ENCODE peak calls at places on chromosomes 2 and 18, in eight cellular contexts. S, L, W, V, O, H, C and A are unnamed samples.

GRCh38 chr18:77134611-77135010 is 2.0 kb upstream of the MBP start:
- DNase-seq in L (no peak), V (no peak), H (no peak), C (no peak), O (no peak), S (no peak), W (no peak), A (no peak)

GRCh38 chr2:55158111-55158814 is 73.8 kb downstream of the CLHC1 start:
- DNase-seq in S (no peak), C (no peak), L (no peak), O (peak; percentile 49), W (no peak), H (no peak), V (no peak), A (no peak)

GRCh38 chr2:9892236-9892635 is 49.0 kb downstream of the TAF1B start:
- DNase-seq in V (no peak), W (no peak), O (no peak), S (no peak), H (no peak), C (no peak), L (no peak), A (no peak)

GRCh38 chr2:1985571-1985970 is 241.3 kb upstream of the PXDN start:
- DNase-seq in V (no peak), L (no peak), W (no peak), H (no peak), C (no peak), S (no peak), O (no peak), A (no peak)

GRCh38 chr2:204695506-204695905 is 150.2 kb downstream of the PARD3B start:
- DNase-seq in S (no peak), C (no peak), O (no peak), H (no peak), V (no peak), W (no peak), L (no peak), A (no peak)

GRCh38 chr2:220626603-220627002 is 945.5 kb downstream of the EPHA4 start:
- DNase-seq in S (no peak), C (no peak), H (no peak), W (no peak), O (no peak), L (no peak), V (no peak), A (no peak)

GRCh38 chr2:161165266-161165665 is 5.0 kb downstream of the TANK start:
- DNase-seq in W (no peak), V (no peak), H (no peak), S (no peak), C (no peak), L (no peak), O (no peak), A (no peak)

GRCh38 chr2:216133392-216133791 is 24.2 kb downstream of the XRCC5 start:
- DNase-seq in S (no peak), L (no peak), H (no peak), C (no peak), O (no peak), W (no peak), V (no peak), A (no peak)

GRCh38 chr2:237289134-237289533 is 124.8 kb downstream of the COL6A3 start:
- DNase-seq in L (peak; percentile 68), W (no peak), H (peak; percentile 73), V (no peak), O (no peak), S (no peak), C (no peak), A (no peak)

GRCh38 chr18:75551071-75551470 is 123.6 kb upstream of the SMIM21 start:
- DNase-seq in W (no peak), S (no peak), C (peak; percentile 33), V (no peak), H (no peak), L (peak; percentile 69), O (no peak), A (no peak)

GRCh38 chr2:8329660-8330622 is 351.9 kb upstream of the ID2 start:
- DNase-seq in L (no peak), S (no peak), V (no peak), H (no peak), W (no peak), C (no peak), O (peak; percentile 48), A (no peak)

GRCh38 chr2:150255528-150255927 is 231.9 kb downstream of the RND3 start:
- DNase-seq in S (no peak), O (no peak), H (no peak), W (no peak), L (no peak), V (no peak), C (no peak), A (no peak)

GRCh38 chr2:12950957-12951656 is 234.4 kb downstream of the TRIB2 start:
- DNase-seq in V (no peak), C (no peak), L (no peak), S (no peak), H (no peak), O (no peak), W (no peak), A (no peak)

GRCh38 chr2:75587954-75588587 is 27.3 kb upstream of the EVA1A start:
- DNase-seq in W (no peak), O (no peak), C (no peak), V (no peak), S (no peak), L (no peak), H (no peak), A (no peak)

GRCh38 chr18:59820663-59821062 is 79.1 kb upstream of the PMAIP1 start:
- DNase-seq in H (no peak), W (no peak), O (no peak), C (no peak), S (no peak), V (no peak), L (no peak), A (no peak)

DNA sequence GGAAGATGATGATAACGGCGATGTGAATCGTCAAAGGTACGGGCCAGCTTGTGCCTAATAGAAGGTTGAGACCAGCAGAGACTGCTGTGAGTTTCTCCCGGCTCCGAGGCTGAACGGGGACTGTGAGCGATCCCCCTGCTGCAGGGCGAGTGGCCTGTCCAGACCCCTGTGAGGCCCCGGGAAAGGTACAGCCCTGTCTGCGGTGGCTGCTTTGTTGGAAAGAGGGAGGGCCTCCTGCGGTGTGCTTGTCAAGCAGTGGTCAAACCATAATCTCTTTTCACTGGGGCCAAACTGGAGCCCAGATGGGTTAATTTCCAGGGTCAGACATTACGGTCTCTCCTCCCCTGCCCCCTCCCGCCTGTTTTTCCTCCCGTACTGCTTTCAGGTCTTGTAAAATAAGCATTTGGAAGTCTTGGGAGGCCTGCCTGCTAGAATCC is 3.0 kb downstream of the FZD7 start:
- DNase-seq in C (peak; percentile 72), H (peak; percentile 75), L (no peak), V (no peak), W (no peak), O (peak; percentile 80), S (peak; percentile 22), A (no peak)
- H3K4me3 ChIP-seq in C (peak overlapping the region; percentile 86), H (peak overlapping the region; percentile 78), L (no peak overlapping the region), V (no peak overlapping the region), W (peak overlapping the region; percentile 92), O (peak overlapping the region; percentile 97), S (peak overlapping the region; percentile 65), A (peak overlapping the region; percentile 32)

GRCh38 chr2:189214484-189214883 is 34.9 kb upstream of the COL5A2 start:
- DNase-seq in S (no peak), L (no peak), C (no peak), V (no peak), W (no peak), O (no peak), H (no peak), A (no peak)

GRCh38 chr2:189213226-189213625 is 33.7 kb upstream of the COL5A2 start:
- DNase-seq in O (no peak), L (no peak), V (no peak), W (no peak), H (no peak), C (no peak), S (no peak), A (no peak)

GRCh38 chr2:189208254-189208653 is 28.7 kb upstream of the COL5A2 start:
- DNase-seq in O (no peak), C (no peak), W (no peak), H (no peak), L (no peak), V (no peak), S (no peak), A (no peak)

DNA sequence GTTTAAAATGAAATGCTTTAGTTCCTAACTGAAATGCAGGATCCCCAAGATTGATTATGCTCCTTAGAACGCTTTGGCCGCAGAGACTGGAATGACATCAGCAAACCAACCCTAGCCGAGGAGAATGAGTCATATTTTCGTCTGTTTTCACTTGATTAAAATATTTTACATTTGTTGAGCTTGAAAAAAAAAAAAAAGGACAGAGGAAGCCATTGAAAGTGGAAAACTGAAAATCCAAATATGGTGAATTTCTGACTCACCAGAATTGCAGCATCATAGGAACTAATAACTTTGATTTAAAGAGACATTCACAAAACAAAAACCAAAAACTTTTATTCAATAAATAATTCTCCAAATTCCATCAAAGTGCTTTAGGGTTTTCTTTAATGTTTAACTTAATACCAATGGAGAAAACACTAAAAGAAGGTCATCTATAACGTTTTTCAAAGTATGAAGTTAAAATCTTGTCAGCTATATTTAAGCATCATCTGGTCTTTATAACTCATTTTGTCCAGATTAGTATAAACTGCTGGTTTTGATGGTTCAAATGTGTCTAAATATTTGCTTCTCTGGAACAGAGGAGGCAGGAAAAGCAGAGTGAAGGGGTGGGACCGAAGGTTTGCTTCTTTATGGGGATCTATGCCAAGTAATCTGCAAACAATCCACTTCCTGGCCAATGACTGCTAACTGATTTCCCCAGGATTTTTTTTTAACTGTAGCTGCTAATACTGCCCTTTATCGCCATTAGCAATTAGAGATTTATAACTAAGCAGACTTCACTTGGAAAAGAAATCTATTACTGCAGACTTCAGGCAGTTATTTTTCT is 30.9 kb upstream of the COL5A2 start:
- DNase-seq in W (peak; percentile 29), C (no peak), S (peak; percentile 81), V (peak; percentile 89), O (no peak), H (peak; percentile 88), L (no peak), A (no peak)
- H3K4me1 ChIP-seq in W (peaks cover 33% of the 10 kb centered on the region), C (peaks cover 11% of the 10 kb centered on the region), S (peaks cover 4% of the 10 kb centered on the region), V (peaks cover 75% of the 10 kb centered on the region), O (peaks cover 12% of the 10 kb centered on the region), H (peaks cover 31% of the 10 kb centered on the region), L (no peaks in the 10 kb centered on the region), A (peaks cover 4% of the 10 kb centered on the region)

GRCh38 chr2:102301867-102302362 is 9.4 kb upstream of the IL1RL1 start:
- DNase-seq in H (no peak), C (peak; percentile 53), O (peak; percentile 80), W (no peak), S (no peak), L (peak; percentile 23), V (peak; percentile 40), A (no peak)
- TF ChIP-seq CTCF in H (no peak), C (peak; percentile 61), O (peak; percentile 80), W (peak; percentile 22), S (no peak), L (no peak), V (no peak), A (peak; percentile 31)

DNA sequence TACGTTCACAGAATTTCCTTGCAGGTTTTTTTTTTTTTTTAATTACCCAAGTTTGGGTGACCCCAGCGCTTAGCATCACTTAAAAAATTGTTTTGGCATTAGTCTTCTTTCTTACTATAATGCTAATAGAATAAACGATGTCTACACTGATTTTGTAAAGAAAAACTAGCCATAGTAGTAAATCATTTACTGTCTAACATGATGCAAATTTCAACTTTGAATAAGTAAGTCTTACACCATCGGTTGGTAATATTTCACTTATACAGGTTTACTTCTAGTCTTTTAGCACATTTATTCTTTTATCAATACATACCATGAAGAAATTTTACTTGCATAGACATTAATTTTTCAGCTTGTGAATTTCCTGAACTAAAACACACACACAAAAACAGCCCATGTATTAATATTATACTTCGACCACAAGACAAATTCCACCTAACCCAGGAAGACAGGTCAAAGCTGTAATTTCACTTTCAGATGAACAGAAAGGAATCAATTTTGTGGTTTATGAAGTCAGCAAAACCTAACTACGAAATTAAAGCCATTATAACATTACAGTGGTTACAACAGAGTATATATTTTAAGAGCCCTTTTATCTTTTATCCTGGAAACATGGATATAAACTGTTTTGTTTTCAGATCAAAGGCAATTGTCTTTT is 1.9 kb downstream of the YES1 start:
- DNase-seq in H (no peak), L (no peak), W (no peak), C (no peak), V (no peak), O (no peak), S (no peak), A (no peak)
- H3K4me3 ChIP-seq in H (no peak overlapping the region), L (no peak overlapping the region), W (no peak overlapping the region), C (peak overlapping the region; percentile 98), V (peak overlapping the region; percentile 98), O (peak overlapping the region; percentile 99), S (peak overlapping the region; percentile 1), A (no peak overlapping the region)